ENCODE peak calls at places on chromosomes 12 and 14, in eight cellular contexts. M is NCI-H1417; O is stimulated activated CD8-positive, alpha-beta memory T cell treated with anti-CD3 and anti-CD28 coated beads, Interleukin-2, amount 100 ng/mL, for 48 hours; Q is non-pigmented ciliary epithelial cell; I is GM12892; E is retina; D is H1; C is lower lobe of right lung. R is an unnamed sample.

GRCh38 chr12:92561543-92561899 is 141.3 kb upstream of the PLEKHG7 start:
- DNase-seq in Q (peak; percentile 73), D (no peak), C (no peak), M (no peak), E (no peak), O (no peak), I (no peak), R (no peak)

GRCh38 chr12:42725839-42726238 is 136.3 kb upstream of the PRICKLE1 start:
- DNase-seq in M (no peak), O (no peak), E (no peak), D (no peak), Q (peak; percentile 79), C (no peak), I (no peak), R (no peak)

GRCh38 chr12:124217508-124217981 is 77.3 kb upstream of the RFLNA start:
- DNase-seq in Q (no peak), D (no peak), C (no peak), E (peak; percentile 89), M (peak; percentile 86), I (no peak), O (no peak), R (no peak)

GRCh38 chr14:54805521-54806322 is 96.9 kb downstream of the GCH1 start:
- DNase-seq in I (peak; percentile 61), M (peak; percentile 85), D (peak; percentile 94), Q (peak; percentile 13), E (peak; percentile 90), C (peak; percentile 85), O (peak; percentile 71), R (peak; percentile 68)

GRCh38 chr12:34607520-34608195 is 585.4 kb downstream of the ALG10 start:
- DNase-seq in E (no peak), I (no peak), M (no peak), Q (no peak), O (no peak), C (peak; percentile 31), D (no peak), R (no peak)

GRCh38 chr12:92271341-92271740 is 125.7 kb upstream of the BTG1 start:
- DNase-seq in C (no peak), I (no peak), M (no peak), O (no peak), E (no peak), D (no peak), Q (no peak), R (no peak)

GRCh38 chr12:125340791-125341190 is 275.6 kb downstream of the AACS start:
- DNase-seq in M (no peak), D (no peak), E (no peak), Q (peak; percentile 82), O (no peak), I (no peak), C (no peak), R (no peak)

GRCh38 chr14:102280376-102280962 is 24.5 kb downstream of the MOK start:
- DNase-seq in C (no peak), M (no peak), O (no peak), E (no peak), D (no peak), Q (peak; percentile 97), I (no peak), R (no peak)

GRCh38 chr14:93054006-93054405 is 61.7 kb downstream of the ITPK1 start:
- DNase-seq in D (no peak), E (no peak), M (no peak), Q (no peak), C (no peak), O (no peak), I (no peak), R (no peak)

GRCh38 chr12:127280393-127281275 is 986.3 kb upstream of the TMEM132C start:
- DNase-seq in C (peak; percentile 75), O (peak; percentile 66), Q (no peak), I (peak; percentile 34), E (peak; percentile 78), D (peak; percentile 99), M (no peak), R (peak; percentile 54)

GRCh38 chr12:106255952-106256351 is 8.1 kb upstream of the CKAP4 start:
- DNase-seq in C (no peak), D (peak; percentile 1), M (no peak), Q (no peak), E (no peak), O (no peak), I (no peak), R (no peak)

GRCh38 chr12:59484575-59484974 is 111.3 kb upstream of the SLC16A7 start:
- DNase-seq in D (no peak), M (no peak), O (no peak), Q (no peak), C (no peak), I (no peak), E (no peak), R (no peak)

GRCh38 chr14:93706360-93706955 is 81.8 kb downstream of the PRIMA1 start:
- DNase-seq in E (no peak), Q (no peak), C (no peak), I (no peak), D (no peak), M (no peak), O (no peak), R (no peak)

GRCh38 chr12:46891306-46891705 is 65.5 kb upstream of the SLC38A4 start:
- DNase-seq in I (no peak), C (no peak), Q (no peak), E (no peak), O (no peak), M (no peak), D (no peak), R (no peak)

GRCh38 chr12:24760162-24760561 is 188.7 kb downstream of the BCAT1 start:
- DNase-seq in C (no peak), D (no peak), M (peak; percentile 41), E (no peak), I (no peak), Q (no peak), O (no peak), R (no peak)

GRCh38 chr12:46265102-46265501 is 3.7 kb downstream of the SLC38A1 start:
- DNase-seq in Q (no peak), E (no peak), M (no peak), D (no peak), C (no peak), I (no peak), O (no peak), R (no peak)

GRCh38 chr14:105281354-105282097 is 19.3 kb downstream of the BRF1 start:
- DNase-seq in O (no peak), C (no peak), Q (peak; percentile 32), E (peak; percentile 69), D (no peak), M (peak; percentile 64), I (no peak), R (no peak)

GRCh38 chr12:91781114-91781513 is 364.5 kb downstream of the BTG1 start:
- DNase-seq in Q (no peak), O (no peak), C (no peak), M (no peak), D (no peak), I (no peak), E (no peak), R (no peak)

GRCh38 chr12:109053382-109054123 is 1.2 kb downstream of the USP30 start:
- DNase-seq in M (no peak), I (no peak), O (no peak), Q (no peak), D (no peak), C (no peak), E (no peak), R (no peak)